ENCODE peak calls at places on chromosome 6, in four cellular contexts. G is GM12878, Y is WTC11, S is HepG2. Z is an unnamed sample.

GRCh38 chr6:46733410-46733809 is 1.8 kb downstream of the PLA2G7 start:
- DNase-seq in G (no peak), Y (no peak), S (no peak), Z (no peak)

GRCh38 chr6:154815938-154816820 is 83.0 kb downstream of the SCAF8 start:
- DNase-seq in G (no peak), Y (no peak), S (no peak), Z (no peak)

GRCh38 chr6:38498085-38498484 is 141.6 kb downstream of the BTBD9 start:
- DNase-seq in G (no peak), Y (no peak), S (no peak), Z (no peak)

GRCh38 chr6:42352856-42353564 is 98.7 kb downstream of the TRERF1 start:
- DNase-seq in G (no peak), Y (no peak), S (no peak), Z (no peak)

GRCh38 chr6:159594750-159595117 is 98.3 kb downstream of the SOD2 start:
- DNase-seq in G (no peak), Y (no peak), S (peak), Z (no peak)

GRCh38 chr6:27296106-27296783 is 15.8 kb downstream of the POM121L2 start:
- DNase-seq in G (no peak), Y (peak), S (no peak), Z (peak)

GRCh38 chr6:31712296-31712695 is 2.9 kb upstream of the LY6G6D start:
- DNase-seq in G (no peak), Y (no peak), S (no peak), Z (no peak)

GRCh38 chr6:5672581-5673011 is 334.1 kb downstream of the NRN1 start:
- DNase-seq in G (no peak), Y (no peak), S (no peak), Z (no peak)

GRCh38 chr6:32116674-32117073 is 7.5 kb upstream of the TNXB start:
- DNase-seq in G (no peak), Y (no peak), S (peak), Z (peak)

GRCh38 chr6:11224252-11224965 is 8.1 kb downstream of the NEDD9 start:
- DNase-seq in G (peak), Y (no peak), S (no peak), Z (no peak)

GRCh38 chr6:92723390-92723931 is 695.9 kb downstream of the EPHA7 start:
- DNase-seq in G (no peak), Y (no peak), S (no peak), Z (no peak)

GRCh38 chr6:13472099-13472498 is 15.3 kb downstream of the GFOD1 start:
- DNase-seq in G (no peak), Y (no peak), S (no peak), Z (no peak)

GRCh38 chr6:123534264-123534663 is 102.5 kb downstream of the TRDN start:
- DNase-seq in G (no peak), Y (no peak), S (no peak), Z (no peak)

GRCh38 chr6:41373367-41373918 is 38.0 kb downstream of the NCR2 start:
- DNase-seq in G (no peak), Y (no peak), S (no peak), Z (no peak)

GRCh38 chr6:82680192-82680591 is 316.6 kb downstream of the TPBG start:
- DNase-seq in G (no peak), Y (no peak), S (no peak), Z (no peak)

GRCh38 chr6:3887150-3887700 is 38.1 kb downstream of the FAM50B start:
- DNase-seq in G (peak), Y (no peak), S (peak), Z (no peak)

GRCh38 chr6:24974182-24975171 is 38.7 kb upstream of the RIPOR2 start:
- DNase-seq in G (no peak), Y (no peak), S (no peak), Z (no peak)

GRCh38 chr6:116419069-116419468 is 42.1 kb upstream of the CALHM6 start:
- DNase-seq in G (no peak), Y (no peak), S (no peak), Z (no peak)

GRCh38 chr6:41730531-41731436 is 4.6 kb downstream of the TFEB start:
- DNase-seq in G (no peak), Y (no peak), S (no peak), Z (no peak)

GRCh38 chr6:161417712-161418457 is 144.0 kb upstream of the AGPAT4 start:
- DNase-seq in G (no peak), Y (no peak), S (no peak), Z (no peak)

GRCh38 chr6:2917801-2918495 is 14.8 kb upstream of the SERPINB9 start:
- DNase-seq in G (no peak), Y (no peak), S (no peak), Z (no peak)

GRCh38 chr6:44062771-44063560 is 64.3 kb downstream of the MRPL14 start:
- DNase-seq in G (no peak), Y (peak), S (no peak), Z (peak)

GRCh38 chr6:44086931-44087574 is 40.2 kb downstream of the MRPL14 start:
- DNase-seq in G (no peak), Y (no peak), S (no peak), Z (no peak)

GRCh38 chr6:8993111-8993510 is 557.8 kb upstream of the SLC35B3 start:
- DNase-seq in G (no peak), Y (no peak), S (no peak), Z (no peak)

GRCh38 chr6:67506352-67506751 is 1128.7 kb upstream of the ADGRB3 start:
- DNase-seq in G (no peak), Y (no peak), S (no peak), Z (no peak)

GRCh38 chr6:111721677-111722219 is 116.1 kb upstream of the TRAF3IP2 start:
- DNase-seq in G (no peak), Y (peak), S (peak), Z (peak)

GRCh38 chr6:10248378-10248843 is 166.5 kb downstream of the TFAP2A start:
- DNase-seq in G (no peak), Y (peak), S (no peak), Z (peak)

GRCh38 chr6:43395822-43396221 is 26.4 kb upstream of the ZNF318 start:
- DNase-seq in G (no peak), Y (no peak), S (no peak), Z (no peak)

GRCh38 chr6:110282412-110282811 is 75.7 kb downstream of the METTL24 start:
- DNase-seq in G (no peak), Y (no peak), S (no peak), Z (no peak)

GRCh38 chr6:129331450-129332138 is 378.4 kb downstream of the ARHGAP18 start:
- DNase-seq in G (no peak), Y (no peak), S (no peak), Z (no peak)

GRCh38 chr6:22147983-22148797 is 148.6 kb downstream of the PRL start:
- DNase-seq in G (no peak), Y (no peak), S (peak), Z (no peak)

GRCh38 chr6:126682440-126682839 is 342.5 kb downstream of the CENPW start:
- DNase-seq in G (no peak), Y (no peak), S (no peak), Z (no peak)

GRCh38 chr6:132251711-132252110 is 149.6 kb downstream of the MOXD1 start:
- DNase-seq in G (no peak), Y (no peak), S (no peak), Z (no peak)

GRCh38 chr6:115830895-115831294 is 229.8 kb downstream of the FRK start:
- DNase-seq in G (no peak), Y (no peak), S (no peak), Z (peak)

GRCh38 chr6:46954819-46955520 is 33.2 kb upstream of the ADGRF5 start:
- DNase-seq in G (no peak), Y (peak), S (no peak), Z (no peak)

GRCh38 chr6:158991017-158991723 is 8.8 kb downstream of the RSPH3 start:
- DNase-seq in G (no peak), Y (peak), S (no peak), Z (no peak)

GRCh38 chr6:101800598-101800997 is 407.1 kb downstream of the GRIK2 start:
- DNase-seq in G (no peak), Y (no peak), S (no peak), Z (no peak)

GRCh38 chr6:165834613-165835259 is 171.7 kb upstream of the PDE10A start:
- DNase-seq in G (no peak), Y (no peak), S (no peak), Z (no peak)
- TF ChIP-seq TCF7 in G (no peak), Y (no peak), S (no peak), Z (no peak)

DNA sequence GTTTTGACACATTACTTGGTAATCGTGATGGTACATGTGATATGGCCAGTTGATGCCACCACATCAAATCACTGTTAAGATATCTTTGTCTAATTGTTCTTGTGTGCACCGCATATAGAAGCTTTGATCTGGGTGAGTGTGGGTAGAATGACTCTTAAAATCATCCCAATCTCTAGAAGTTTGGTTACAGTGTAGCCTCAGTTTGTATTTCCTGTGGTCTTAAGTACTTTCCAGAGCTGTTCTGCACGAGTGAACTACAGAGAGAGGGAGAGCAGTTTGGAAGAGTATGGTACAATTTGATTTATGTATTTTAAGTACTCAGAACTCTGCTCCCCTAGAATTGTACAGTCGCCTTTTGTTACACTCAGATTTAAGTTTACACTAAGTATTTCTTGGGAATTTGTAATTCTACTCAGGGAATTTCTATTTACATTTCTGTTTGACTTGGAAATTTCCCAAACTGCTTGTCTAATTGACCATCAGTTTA is 37.5 kb downstream of the SNX9 start:
- DNase-seq in G (no peak), Y (no peak), S (no peak), Z (no peak)
- TF ChIP-seq TCF7 in G (no peak), Y (no peak), S (no peak), Z (no peak)

DNA sequence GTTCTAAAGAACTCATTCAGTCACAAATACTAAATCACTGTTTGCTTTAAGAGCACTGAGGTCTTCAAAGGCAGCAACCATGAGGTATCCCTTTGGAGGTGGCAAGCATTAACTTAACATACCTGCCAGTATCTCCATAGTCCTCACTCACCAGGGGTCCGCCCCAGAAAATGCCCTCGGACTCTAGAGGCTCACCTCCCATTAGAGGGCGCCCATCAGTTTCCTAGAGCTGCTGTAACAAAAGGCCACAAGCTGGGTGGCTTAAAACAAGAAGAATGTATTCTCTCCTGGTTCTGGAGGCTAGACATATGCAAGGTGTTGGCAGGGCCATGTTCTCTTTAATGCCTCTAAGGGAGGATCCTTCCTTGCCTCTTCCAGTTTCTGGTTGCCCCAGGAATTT is 12.0 kb upstream of the RNGTT start:
- DNase-seq in G (no peak), Y (peak), S (no peak), Z (no peak)
- TF ChIP-seq TCF7 in G (no peak), Y (no peak), S (no peak), Z (no peak)

DNA sequence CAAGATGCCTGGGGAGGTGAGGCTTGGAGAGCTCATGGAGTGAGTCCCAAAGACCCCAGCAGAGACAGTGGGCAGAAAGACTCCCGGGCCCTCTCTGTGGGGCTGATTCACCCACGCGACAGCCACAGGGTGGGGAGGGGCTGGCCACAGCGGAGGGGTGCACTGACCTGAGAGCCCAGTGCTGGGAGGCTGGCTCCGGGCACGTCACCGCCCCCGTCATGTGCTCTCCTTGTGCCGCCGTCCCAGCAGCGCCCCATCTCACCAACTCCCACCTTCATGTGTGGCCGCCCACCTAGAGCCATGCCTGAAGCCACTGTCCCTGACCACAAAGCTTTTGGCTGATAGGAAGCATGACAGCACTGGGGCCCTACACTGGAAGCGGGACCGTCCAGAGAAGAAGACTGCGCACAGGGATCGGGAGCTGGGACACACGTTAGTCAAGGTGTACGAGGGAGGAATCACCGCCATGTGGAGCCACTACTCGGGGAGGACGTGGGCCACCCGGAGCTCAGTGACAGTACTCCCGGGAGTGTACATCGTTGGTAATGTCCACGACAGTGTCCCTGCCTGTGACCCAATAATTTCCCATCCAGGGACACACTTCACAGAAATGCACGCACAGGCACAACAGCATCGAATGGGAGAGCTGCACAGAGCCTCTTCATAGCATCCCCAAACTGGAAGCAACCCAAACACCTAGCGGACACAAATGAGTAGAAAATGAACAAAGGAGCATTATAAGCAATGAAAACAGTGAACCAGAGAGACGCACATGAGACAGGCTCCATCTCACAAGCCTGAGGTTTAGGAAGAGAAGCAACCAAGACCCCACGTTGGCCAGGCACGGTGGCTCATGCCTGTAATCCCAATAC is 28.4 kb upstream of the FOXC1 start:
- DNase-seq in G (no peak), Y (no peak), S (no peak), Z (no peak)
- TF ChIP-seq TCF7 in G (no peak), Y (no peak), S (no peak), Z (no peak)

GRCh38 chr6:89284963-89285735 is 29.9 kb downstream of the GABRR2 start:
- DNase-seq in G (no peak), Y (no peak), S (no peak), Z (no peak)
- TF ChIP-seq TCF7 in G (no peak), Y (no peak), S (no peak), Z (no peak)

GRCh38 chr6:112851141-112851540 is 504.0 kb downstream of the RFPL4B start:
- DNase-seq in G (no peak), Y (no peak), S (no peak), Z (no peak)
- TF ChIP-seq TCF7 in G (no peak), Y (no peak), S (no peak), Z (no peak)

GRCh38 chr6:165760126-165760802 is 97.2 kb upstream of the PDE10A start:
- DNase-seq in G (no peak), Y (no peak), S (no peak), Z (no peak)
- TF ChIP-seq TCF7 in G (no peak), Y (no peak), S (no peak), Z (no peak)

GRCh38 chr6:141874930-141875602 is 257.7 kb upstream of the GJE1 start:
- DNase-seq in G (no peak), Y (no peak), S (no peak), Z (no peak)
- TF ChIP-seq TCF7 in G (no peak), Y (no peak), S (no peak), Z (no peak)

DNA sequence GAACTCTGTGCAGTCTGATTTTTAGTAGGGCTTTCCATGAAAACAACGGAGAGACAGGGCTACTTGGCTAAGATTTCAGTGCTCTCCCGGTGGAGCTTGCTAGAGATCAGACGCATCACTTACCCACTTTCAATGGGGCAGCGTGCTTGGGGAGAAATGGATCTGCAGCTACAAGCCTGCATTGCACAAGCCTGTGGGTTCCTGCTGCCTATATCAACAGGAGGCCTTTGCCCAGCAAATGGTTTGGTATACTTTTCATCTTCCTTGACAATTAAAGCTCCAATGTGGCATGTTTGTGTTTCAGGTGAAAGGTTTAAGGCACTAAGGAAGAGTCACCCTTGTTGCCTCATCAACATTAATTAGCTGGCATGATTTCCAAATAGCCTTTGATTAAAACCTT is 136.0 kb upstream of the FOXQ1 start:
- DNase-seq in G (no peak), Y (no peak), S (no peak), Z (no peak)
- TF ChIP-seq TCF7 in G (no peak), Y (no peak), S (no peak), Z (no peak)

GRCh38 chr6:99736302-99736701 is 129.7 kb downstream of the PRDM13 start:
- DNase-seq in G (no peak), Y (peak), S (no peak), Z (no peak)
- TF ChIP-seq TCF7 in G (no peak), Y (no peak), S (no peak), Z (no peak)

Z was measured in K562.